ENCODE peak calls at places on chromosome 3, in five cellular contexts. One of them, this sample, is unnamed.
A peak's percentile ranks its signal among the peaks of the same experiment; 100 is the strongest.

GRCh38 chr3:30638685-30639412 is 32.4 kb downstream of the TGFBR2 start:
- DNase-seq in transverse colon: no peak
- DNase-seq in A549: no peak
- DNase-seq in effector memory CD4-positive, alpha-beta T cell: no peak
- DNase-seq in fibroblast of lung: no peak
- DNase-seq in this sample: no peak

GRCh38 chr3:8328971-8329370 is 172.7 kb upstream of the LMCD1 start:
- DNase-seq in transverse colon: no peak
- DNase-seq in A549: no peak
- DNase-seq in effector memory CD4-positive, alpha-beta T cell: no peak
- DNase-seq in fibroblast of lung: peak; percentile 33
- DNase-seq in this sample: no peak

GRCh38 chr3:57164217-57164605 is 942 bp downstream of the IL17RD start:
- DNase-seq in transverse colon: peak; percentile 26
- DNase-seq in A549: no peak
- DNase-seq in effector memory CD4-positive, alpha-beta T cell: no peak
- DNase-seq in fibroblast of lung: peak; percentile 47
- DNase-seq in this sample: peak; percentile 66

GRCh38 chr3:68909719-68910118 is 22.6 kb downstream of the TAFA4 start:
- DNase-seq in transverse colon: no peak
- DNase-seq in A549: no peak
- DNase-seq in effector memory CD4-positive, alpha-beta T cell: no peak
- DNase-seq in fibroblast of lung: no peak
- DNase-seq in this sample: no peak

GRCh38 chr3:128226794-128227399 is 73.6 kb downstream of the EEFSEC start:
- DNase-seq in transverse colon: no peak
- DNase-seq in A549: peak; percentile 29
- DNase-seq in effector memory CD4-positive, alpha-beta T cell: no peak
- DNase-seq in fibroblast of lung: peak; percentile 25
- DNase-seq in this sample: peak; percentile 36

GRCh38 chr3:134134240-134134639 is 104.5 kb upstream of the SLCO2A1 start:
- DNase-seq in transverse colon: no peak
- DNase-seq in A549: peak; percentile 5
- DNase-seq in effector memory CD4-positive, alpha-beta T cell: no peak
- DNase-seq in fibroblast of lung: peak; percentile 9
- DNase-seq in this sample: no peak

GRCh38 chr3:194871143-194871863 is 185.6 kb downstream of the FAM43A start:
- DNase-seq in transverse colon: peak; percentile 88
- DNase-seq in A549: peak; percentile 73
- DNase-seq in effector memory CD4-positive, alpha-beta T cell: no peak
- DNase-seq in fibroblast of lung: peak; percentile 90
- DNase-seq in this sample: peak; percentile 75

GRCh38 chr3:148450819-148451218 is 246.9 kb upstream of the AGTR1 start:
- DNase-seq in transverse colon: no peak
- DNase-seq in A549: no peak
- DNase-seq in effector memory CD4-positive, alpha-beta T cell: no peak
- DNase-seq in fibroblast of lung: no peak
- DNase-seq in this sample: peak; percentile 12

GRCh38 chr3:40518067-40518466 is 6.7 kb upstream of the ZNF621 start:
- DNase-seq in transverse colon: no peak
- DNase-seq in A549: no peak
- DNase-seq in effector memory CD4-positive, alpha-beta T cell: no peak
- DNase-seq in fibroblast of lung: no peak
- DNase-seq in this sample: no peak

GRCh38 chr3:76699846-76700245 is 340.1 kb upstream of the ROBO2 start:
- DNase-seq in transverse colon: no peak
- DNase-seq in A549: no peak
- DNase-seq in effector memory CD4-positive, alpha-beta T cell: no peak
- DNase-seq in fibroblast of lung: no peak
- DNase-seq in this sample: no peak

GRCh38 chr3:144622845-144623244 is 651.2 kb downstream of the DIPK2A start:
- DNase-seq in transverse colon: no peak
- DNase-seq in A549: no peak
- DNase-seq in effector memory CD4-positive, alpha-beta T cell: no peak
- DNase-seq in fibroblast of lung: no peak
- DNase-seq in this sample: no peak

GRCh38 chr3:150495563-150496168 is 50.6 kb downstream of the SERP1 start:
- DNase-seq in transverse colon: no peak
- DNase-seq in A549: peak; percentile 48
- DNase-seq in effector memory CD4-positive, alpha-beta T cell: no peak
- DNase-seq in fibroblast of lung: peak; percentile 43
- DNase-seq in this sample: no peak

GRCh38 chr3:126960604-126960995 is 22.3 kb upstream of the PLXNA1 start:
- DNase-seq in transverse colon: no peak
- DNase-seq in A549: no peak
- DNase-seq in effector memory CD4-positive, alpha-beta T cell: no peak
- DNase-seq in fibroblast of lung: no peak
- DNase-seq in this sample: peak; percentile 45

DNA sequence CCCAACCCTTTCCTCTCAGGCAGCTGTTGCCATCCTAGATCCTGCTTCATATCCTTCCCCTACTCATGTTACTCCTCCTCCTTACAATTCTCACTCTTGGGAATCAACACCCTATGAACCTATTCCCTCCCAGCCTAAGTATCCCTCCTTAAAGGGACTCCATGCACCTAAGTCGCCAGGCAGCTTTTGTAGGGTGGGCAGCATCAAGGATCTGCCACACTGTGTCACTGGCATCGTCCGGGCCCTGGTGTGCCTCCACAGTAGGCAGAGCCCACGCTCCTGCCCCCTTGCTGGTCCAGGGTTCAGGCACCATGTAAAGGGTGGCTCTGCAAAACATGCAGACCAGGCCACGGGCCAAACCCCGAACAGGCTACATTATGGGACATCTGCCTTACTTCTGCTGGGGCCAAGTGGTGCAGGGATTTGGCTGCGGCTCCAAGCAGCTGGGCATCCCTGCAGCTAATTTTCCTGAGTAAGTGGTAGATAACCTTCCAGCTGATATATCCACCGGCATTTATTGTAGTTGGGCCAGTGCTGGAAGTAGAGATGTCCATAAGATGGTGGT is 53.4 kb downstream of the GSK3B start:
- DNase-seq in transverse colon: no peak
- DNase-seq in A549: no peak
- DNase-seq in effector memory CD4-positive, alpha-beta T cell: no peak
- DNase-seq in fibroblast of lung: no peak
- DNase-seq in this sample: no peak
- H3K9me3 ChIP-seq in transverse colon: peaks cover 26% of the 10 kb centered on the region
- H3K9me3 ChIP-seq in A549: peaks cover 33% of the 10 kb centered on the region
- H3K9me3 ChIP-seq in effector memory CD4-positive, alpha-beta T cell: peaks cover 27% of the 10 kb centered on the region
- H3K9me3 ChIP-seq in fibroblast of lung: no peaks in the 10 kb centered on the region
- H3K9me3 ChIP-seq in this sample: no peaks in the 10 kb centered on the region

GRCh38 chr3:171614318-171614967 is 154.2 kb upstream of the TNIK start:
- DNase-seq in transverse colon: no peak
- DNase-seq in A549: no peak
- DNase-seq in effector memory CD4-positive, alpha-beta T cell: no peak
- DNase-seq in fibroblast of lung: peak; percentile 63
- DNase-seq in this sample: peak; percentile 66
- H3K4me3 ChIP-seq in transverse colon: no peak overlapping the region
- H3K4me3 ChIP-seq in A549: no peak overlapping the region
- H3K4me3 ChIP-seq in effector memory CD4-positive, alpha-beta T cell: no peak overlapping the region
- H3K4me3 ChIP-seq in fibroblast of lung: no peak overlapping the region
- H3K4me3 ChIP-seq in this sample: no peak overlapping the region

DNA sequence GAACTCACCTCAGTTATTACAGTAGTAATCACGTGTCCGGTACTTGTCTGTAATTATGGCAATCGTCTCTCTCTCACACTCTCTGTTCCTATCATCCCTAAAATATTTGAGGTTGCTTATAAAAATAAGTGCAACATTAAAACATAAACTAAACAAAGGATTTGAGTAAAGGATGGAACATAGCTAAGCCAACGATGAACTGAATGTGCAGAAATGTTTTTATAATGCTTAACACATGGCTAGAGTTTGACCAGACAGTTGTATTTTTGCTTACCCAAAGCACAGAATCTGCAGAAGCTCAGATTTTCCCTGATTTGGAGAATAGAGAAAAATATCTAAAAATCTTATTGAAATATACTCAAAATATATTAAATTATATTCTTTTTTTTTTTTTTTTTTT is 1030.9 kb downstream of the NAALADL2 start:
- DNase-seq in transverse colon: no peak
- DNase-seq in A549: no peak
- DNase-seq in effector memory CD4-positive, alpha-beta T cell: no peak
- DNase-seq in fibroblast of lung: no peak
- DNase-seq in this sample: no peak
- H3K9me3 ChIP-seq in transverse colon: no peaks in the 10 kb centered on the region
- H3K9me3 ChIP-seq in A549: no peaks in the 10 kb centered on the region
- H3K9me3 ChIP-seq in effector memory CD4-positive, alpha-beta T cell: no peaks in the 10 kb centered on the region
- H3K9me3 ChIP-seq in fibroblast of lung: no peaks in the 10 kb centered on the region
- H3K9me3 ChIP-seq in this sample: no peaks in the 10 kb centered on the region

GRCh38 chr3:120496278-120496975 is 45.6 kb upstream of the FSTL1 start:
- DNase-seq in transverse colon: no peak
- DNase-seq in A549: peak; percentile 21
- DNase-seq in effector memory CD4-positive, alpha-beta T cell: no peak
- DNase-seq in fibroblast of lung: peak; percentile 88
- DNase-seq in this sample: no peak
- H3K4me3 ChIP-seq in transverse colon: no peak overlapping the region
- H3K4me3 ChIP-seq in A549: no peak overlapping the region
- H3K4me3 ChIP-seq in effector memory CD4-positive, alpha-beta T cell: no peak overlapping the region
- H3K4me3 ChIP-seq in fibroblast of lung: no peak overlapping the region
- H3K4me3 ChIP-seq in this sample: no peak overlapping the region

GRCh38 chr3:182980204-182981037 is at the start of gene DCUN1D1:
- DNase-seq in transverse colon: peak; percentile 91
- DNase-seq in A549: peak; percentile 77
- DNase-seq in effector memory CD4-positive, alpha-beta T cell: peak; percentile 83
- DNase-seq in fibroblast of lung: peak; percentile 81
- DNase-seq in this sample: peak; percentile 88
- H3K9me3 ChIP-seq in transverse colon: no peaks in the 10 kb centered on the region
- H3K9me3 ChIP-seq in A549: no peaks in the 10 kb centered on the region
- H3K9me3 ChIP-seq in effector memory CD4-positive, alpha-beta T cell: no peaks in the 10 kb centered on the region
- H3K9me3 ChIP-seq in fibroblast of lung: no peaks in the 10 kb centered on the region
- H3K9me3 ChIP-seq in this sample: no peaks in the 10 kb centered on the region